ENCODE peak calls at places on chromosome 2, in nine cellular contexts. F, V, W, N, H, Y, S, L and O are unnamed samples.

GRCh38 chr2:136127356-136127755 is 9.4 kb upstream of the CXCR4 start:
- DNase-seq in F (no peak), V (no peak), W (no peak), N (no peak), H (no peak), Y (no peak), S (no peak), L (no peak), O (no peak)

GRCh38 chr2:156182132-156182531 is 150.4 kb downstream of the NR4A2 start:
- DNase-seq in F (no peak), V (no peak), W (no peak), N (no peak), H (no peak), Y (no peak), S (no peak), L (no peak), O (no peak)

GRCh38 chr2:157875720-157876065 is 437 bp downstream of the ACVR1 start:
- DNase-seq in F (peak), V (peak), W (no peak), N (no peak), H (peak), Y (peak), S (no peak), L (no peak), O (no peak)

GRCh38 chr2:890791-891190 is 59.9 kb upstream of the SNTG2 start:
- DNase-seq in F (no peak), V (no peak), W (peak), N (peak), H (no peak), Y (no peak), S (no peak), L (no peak), O (no peak)

GRCh38 chr2:205680067-205680466 is 2.2 kb upstream of the NRP2 start:
- DNase-seq in F (no peak), V (peak), W (peak), N (peak), H (peak), Y (no peak), S (peak), L (peak), O (peak)

GRCh38 chr2:120735750-120736170 is at the start of gene GLI2:
- DNase-seq in F (peak), V (no peak), W (peak), N (peak), H (peak), Y (no peak), S (peak), L (peak), O (no peak)

GRCh38 chr2:239715202-239715601 is 309.9 kb downstream of the NDUFA10 start:
- DNase-seq in F (no peak), V (no peak), W (no peak), N (no peak), H (no peak), Y (no peak), S (no peak), L (no peak), O (no peak)

GRCh38 chr2:190535586-190535985 is 1.1 kb upstream of the NEMP2 start:
- DNase-seq in F (no peak), V (no peak), W (no peak), N (no peak), H (no peak), Y (no peak), S (no peak), L (no peak), O (no peak)

GRCh38 chr2:74864728-74865722 is 31.1 kb downstream of the HK2 start:
- DNase-seq in F (no peak), V (no peak), W (peak), N (peak), H (no peak), Y (no peak), S (no peak), L (no peak), O (no peak)

GRCh38 chr2:13480057-13480456 is 763.3 kb downstream of the TRIB2 start:
- DNase-seq in F (no peak), V (no peak), W (no peak), N (no peak), H (no peak), Y (no peak), S (no peak), L (no peak), O (no peak)

GRCh38 chr2:113214141-113214540 is 40.4 kb downstream of the PSD4 start:
- DNase-seq in F (no peak), V (no peak), W (no peak), N (no peak), H (no peak), Y (no peak), S (no peak), L (no peak), O (no peak)

GRCh38 chr2:45128580-45128997 is 119.3 kb upstream of the SIX2 start:
- DNase-seq in F (no peak), V (no peak), W (peak), N (peak), H (no peak), Y (no peak), S (peak), L (no peak), O (no peak)

GRCh38 chr2:11669454-11670291 is at the start of gene NTSR2:
- DNase-seq in F (peak), V (no peak), W (peak), N (peak), H (peak), Y (no peak), S (no peak), L (no peak), O (no peak)

GRCh38 chr2:62221141-62221540 is 25.2 kb downstream of the B3GNT2 start:
- DNase-seq in F (no peak), V (no peak), W (peak), N (peak), H (no peak), Y (no peak), S (no peak), L (no peak), O (no peak)

GRCh38 chr2:211085056-211085680 is 528.8 kb downstream of the CPS1 start:
- DNase-seq in F (no peak), V (no peak), W (peak), N (peak), H (no peak), Y (no peak), S (no peak), L (peak), O (no peak)

GRCh38 chr2:234954551-234954992 is 2.8 kb downstream of the SH3BP4 start:
- DNase-seq in F (no peak), V (no peak), W (peak), N (peak), H (no peak), Y (no peak), S (no peak), L (no peak), O (no peak)

GRCh38 chr2:3598197-3598910 is 3.4 kb downstream of the COLEC11 start:
- DNase-seq in F (no peak), V (no peak), W (no peak), N (no peak), H (no peak), Y (no peak), S (no peak), L (no peak), O (no peak)

GRCh38 chr2:217994776-217995274 is 8.0 kb downstream of the TNS1 start:
- DNase-seq in F (no peak), V (no peak), W (peak), N (peak), H (no peak), Y (no peak), S (peak), L (no peak), O (no peak)

GRCh38 chr2:20291846-20292408 is 58.7 kb downstream of the PUM2 start:
- DNase-seq in F (no peak), V (no peak), W (no peak), N (peak), H (no peak), Y (no peak), S (no peak), L (no peak), O (no peak)

GRCh38 chr2:83196225-83196624 is 1262.9 kb downstream of the SUCLG1 start:
- DNase-seq in F (no peak), V (no peak), W (peak), N (peak), H (no peak), Y (no peak), S (peak), L (no peak), O (no peak)

GRCh38 chr2:26651458-26652155 is 10.4 kb upstream of the CIB4 start:
- DNase-seq in F (no peak), V (no peak), W (no peak), N (no peak), H (no peak), Y (no peak), S (no peak), L (no peak), O (no peak)

GRCh38 chr2:199460808-199461454 is 3.2 kb upstream of the SATB2 start:
- DNase-seq in F (no peak), V (no peak), W (no peak), N (no peak), H (no peak), Y (no peak), S (no peak), L (no peak), O (no peak)

GRCh38 chr2:95143838-95144237 is 15.8 kb downstream of the ZNF514 start:
- DNase-seq in F (no peak), V (no peak), W (no peak), N (no peak), H (no peak), Y (no peak), S (no peak), L (no peak), O (no peak)

GRCh38 chr2:217680376-217680775 is 322.4 kb downstream of the TNS1 start:
- DNase-seq in F (no peak), V (no peak), W (no peak), N (no peak), H (no peak), Y (no peak), S (no peak), L (no peak), O (no peak)

GRCh38 chr2:68774569-68775271 is 40.1 kb downstream of the ARHGAP25 start:
- DNase-seq in F (no peak), V (peak), W (no peak), N (peak), H (peak), Y (peak), S (no peak), L (no peak), O (no peak)

GRCh38 chr2:161048317-161048716 is 111.9 kb upstream of the TANK start:
- DNase-seq in F (no peak), V (no peak), W (no peak), N (no peak), H (no peak), Y (no peak), S (no peak), L (no peak), O (no peak)